ENCODE peak calls at places on chromosomes 4 and X, in five cellular contexts. One of them, this sample, is unnamed.

GRCh38 chr4:174222266-174222872 is 61.1 kb downstream of the FBXO8 start:
- DNase-seq in CD8-positive, alpha-beta T cell: no peak
- DNase-seq in psoas muscle: no peak
- DNase-seq in HCT116: peak; percentile 13
- DNase-seq in neural progenitor cell: peak; percentile 47
- DNase-seq in this sample: peak; percentile 25

GRCh38 chr4:83251074-83251835 is 33.3 kb downstream of the COQ2 start:
- DNase-seq in CD8-positive, alpha-beta T cell: no peak
- DNase-seq in psoas muscle: no peak
- DNase-seq in HCT116: no peak
- DNase-seq in neural progenitor cell: no peak
- DNase-seq in this sample: no peak

GRCh38 chr4:10006604-10007435 is 14.5 kb downstream of the SLC2A9 start:
- DNase-seq in CD8-positive, alpha-beta T cell: no peak
- DNase-seq in psoas muscle: peak; percentile 60
- DNase-seq in HCT116: peak; percentile 77
- DNase-seq in neural progenitor cell: no peak
- DNase-seq in this sample: peak; percentile 99

GRCh38 chr4:78040431-78040830 is 16.7 kb upstream of the FRAS1 start:
- DNase-seq in CD8-positive, alpha-beta T cell: no peak
- DNase-seq in psoas muscle: no peak
- DNase-seq in HCT116: no peak
- DNase-seq in neural progenitor cell: no peak
- DNase-seq in this sample: no peak

GRCh38 chrX:42691196-42691595 is 86.8 kb downstream of the PPP1R2C start:
- DNase-seq in CD8-positive, alpha-beta T cell: no peak
- DNase-seq in psoas muscle: no peak
- DNase-seq in HCT116: no peak
- DNase-seq in neural progenitor cell: no peak
- DNase-seq in this sample: no peak

GRCh38 chr4:82201303-82201702 is 172.5 kb downstream of the HNRNPD start:
- DNase-seq in CD8-positive, alpha-beta T cell: no peak
- DNase-seq in psoas muscle: no peak
- DNase-seq in HCT116: no peak
- DNase-seq in neural progenitor cell: no peak
- DNase-seq in this sample: no peak

GRCh38 chr4:186570193-186570996 is 15.0 kb upstream of the MTNR1A start:
- DNase-seq in CD8-positive, alpha-beta T cell: no peak
- DNase-seq in psoas muscle: no peak
- DNase-seq in HCT116: no peak
- DNase-seq in neural progenitor cell: peak; percentile 38
- DNase-seq in this sample: peak; percentile 60

GRCh38 chr4:120049732-120050494 is 16.7 kb downstream of the MAD2L1 start:
- DNase-seq in CD8-positive, alpha-beta T cell: peak; percentile 46
- DNase-seq in psoas muscle: peak; percentile 72
- DNase-seq in HCT116: peak; percentile 52
- DNase-seq in neural progenitor cell: peak; percentile 76
- DNase-seq in this sample: peak; percentile 82

GRCh38 chrX:72086995-72087394 is 44.7 kb downstream of the RTL5 start:
- DNase-seq in CD8-positive, alpha-beta T cell: no peak
- DNase-seq in psoas muscle: no peak
- DNase-seq in HCT116: no peak
- DNase-seq in neural progenitor cell: no peak
- DNase-seq in this sample: no peak

GRCh38 chr4:182246401-182247205 is 3.4 kb downstream of the TENM3 start:
- DNase-seq in CD8-positive, alpha-beta T cell: no peak
- DNase-seq in psoas muscle: no peak
- DNase-seq in HCT116: no peak
- DNase-seq in neural progenitor cell: no peak
- DNase-seq in this sample: no peak

GRCh38 chr4:40395166-40395900 is 60.2 kb downstream of the CHRNA9 start:
- DNase-seq in CD8-positive, alpha-beta T cell: no peak
- DNase-seq in psoas muscle: no peak
- DNase-seq in HCT116: no peak
- DNase-seq in neural progenitor cell: no peak
- DNase-seq in this sample: no peak

GRCh38 chrX:40773809-40774208 is 38.5 kb upstream of the MED14 start:
- DNase-seq in CD8-positive, alpha-beta T cell: no peak
- DNase-seq in psoas muscle: no peak
- DNase-seq in HCT116: peak; percentile 27
- DNase-seq in neural progenitor cell: no peak
- DNase-seq in this sample: no peak

GRCh38 chr4:183961772-183962171 is 56.7 kb downstream of the STOX2 start:
- DNase-seq in CD8-positive, alpha-beta T cell: no peak
- DNase-seq in psoas muscle: no peak
- DNase-seq in HCT116: no peak
- DNase-seq in neural progenitor cell: peak; percentile 49
- DNase-seq in this sample: no peak

GRCh38 chr4:24244663-24245519 is 339.5 kb downstream of the DHX15 start:
- DNase-seq in CD8-positive, alpha-beta T cell: no peak
- DNase-seq in psoas muscle: peak; percentile 78
- DNase-seq in HCT116: no peak
- DNase-seq in neural progenitor cell: peak; percentile 34
- DNase-seq in this sample: no peak

GRCh38 chr4:104728380-104729122 is 233.9 kb upstream of the CXXC4 start:
- DNase-seq in CD8-positive, alpha-beta T cell: no peak
- DNase-seq in psoas muscle: no peak
- DNase-seq in HCT116: peak; percentile 83
- DNase-seq in neural progenitor cell: no peak
- DNase-seq in this sample: peak; percentile 9

GRCh38 chrX:108036298-108036973 is 8.4 kb upstream of the VSIG1 start:
- DNase-seq in CD8-positive, alpha-beta T cell: no peak
- DNase-seq in psoas muscle: no peak
- DNase-seq in HCT116: no peak
- DNase-seq in neural progenitor cell: no peak
- DNase-seq in this sample: peak; percentile 79

GRCh38 chrX:9272166-9272565 is 192.7 kb upstream of the TBL1X start:
- DNase-seq in CD8-positive, alpha-beta T cell: no peak
- DNase-seq in psoas muscle: no peak
- DNase-seq in HCT116: no peak
- DNase-seq in neural progenitor cell: no peak
- DNase-seq in this sample: no peak

GRCh38 chr4:84394386-84394785 is 104.7 kb downstream of the NKX6-1 start:
- DNase-seq in CD8-positive, alpha-beta T cell: no peak
- DNase-seq in psoas muscle: no peak
- DNase-seq in HCT116: no peak
- DNase-seq in neural progenitor cell: no peak
- DNase-seq in this sample: no peak

GRCh38 chr4:5292091-5292490 is 240.8 kb downstream of the STK32B start:
- DNase-seq in CD8-positive, alpha-beta T cell: no peak
- DNase-seq in psoas muscle: no peak
- DNase-seq in HCT116: no peak
- DNase-seq in neural progenitor cell: no peak
- DNase-seq in this sample: no peak

GRCh38 chr4:24886596-24886995 is 26.2 kb downstream of the CCDC149 start:
- DNase-seq in CD8-positive, alpha-beta T cell: no peak
- DNase-seq in psoas muscle: no peak
- DNase-seq in HCT116: no peak
- DNase-seq in neural progenitor cell: no peak
- DNase-seq in this sample: peak; percentile 14

GRCh38 chrX:15143825-15144121 is 126.1 kb downstream of the ASB9 start:
- DNase-seq in CD8-positive, alpha-beta T cell: no peak
- DNase-seq in psoas muscle: no peak
- DNase-seq in HCT116: no peak
- DNase-seq in neural progenitor cell: no peak
- DNase-seq in this sample: no peak

GRCh38 chr4:39825090-39825489 is 127.2 kb downstream of the UBE2K start:
- DNase-seq in CD8-positive, alpha-beta T cell: no peak
- DNase-seq in psoas muscle: no peak
- DNase-seq in HCT116: no peak
- DNase-seq in neural progenitor cell: no peak
- DNase-seq in this sample: no peak

GRCh38 chr4:188411805-188412204 is 272.6 kb downstream of the TRIML1 start:
- DNase-seq in CD8-positive, alpha-beta T cell: no peak
- DNase-seq in psoas muscle: no peak
- DNase-seq in HCT116: no peak
- DNase-seq in neural progenitor cell: no peak
- DNase-seq in this sample: no peak

GRCh38 chr4:6404611-6405416 is 67.6 kb downstream of the PPP2R2C start:
- DNase-seq in CD8-positive, alpha-beta T cell: no peak
- DNase-seq in psoas muscle: no peak
- DNase-seq in HCT116: no peak
- DNase-seq in neural progenitor cell: peak; percentile 73
- DNase-seq in this sample: no peak

GRCh38 chr4:4422856-4423485 is 36.1 kb downstream of the NSG1 start:
- DNase-seq in CD8-positive, alpha-beta T cell: no peak
- DNase-seq in psoas muscle: no peak
- DNase-seq in HCT116: no peak
- DNase-seq in neural progenitor cell: no peak
- DNase-seq in this sample: no peak

DNA sequence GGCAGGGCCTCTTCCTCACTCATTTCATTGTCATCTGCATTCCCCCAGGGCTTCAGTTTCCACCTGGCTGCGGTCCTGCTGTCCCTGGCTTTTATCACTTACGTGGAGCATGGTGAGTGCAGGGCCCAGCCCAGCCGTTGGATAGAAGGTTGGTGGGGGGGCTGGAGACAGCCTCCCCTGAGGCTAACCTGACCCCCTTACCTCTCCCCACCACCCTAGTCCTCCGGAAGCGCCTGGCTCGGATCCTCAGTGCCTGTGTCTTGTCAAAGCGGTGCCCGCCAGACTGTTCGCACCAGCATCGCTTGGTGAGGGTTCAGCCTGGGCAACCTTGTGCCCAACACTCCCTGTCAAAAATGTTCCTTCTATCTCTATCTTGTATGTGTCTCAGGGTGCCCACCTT is 5.8 kb upstream of the EBP start:
- DNase-seq in CD8-positive, alpha-beta T cell: no peak
- DNase-seq in psoas muscle: no peak
- DNase-seq in HCT116: no peak
- DNase-seq in neural progenitor cell: no peak
- DNase-seq in this sample: no peak
- H3K4me3 ChIP-seq in CD8-positive, alpha-beta T cell: no peak overlapping the region
- H3K4me3 ChIP-seq in psoas muscle: no peak overlapping the region
- H3K4me3 ChIP-seq in HCT116: no peak overlapping the region
- H3K4me3 ChIP-seq in neural progenitor cell: no peak overlapping the region
- H3K4me3 ChIP-seq in this sample: no peak overlapping the region

GRCh38 chrX:47366051-47366722 is 4.2 kb upstream of the ZNF157 start:
- DNase-seq in CD8-positive, alpha-beta T cell: peak; percentile 47
- DNase-seq in psoas muscle: peak; percentile 75
- DNase-seq in HCT116: no peak
- DNase-seq in neural progenitor cell: peak; percentile 79
- DNase-seq in this sample: peak; percentile 42
- H3K27ac ChIP-seq in CD8-positive, alpha-beta T cell: peak overlapping the region; percentile 50
- H3K27ac ChIP-seq in psoas muscle: no peak overlapping the region
- H3K27ac ChIP-seq in HCT116: no peak overlapping the region
- H3K27ac ChIP-seq in neural progenitor cell: peak overlapping the region; percentile 51
- H3K27ac ChIP-seq in this sample: no peak overlapping the region

GRCh38 chr4:54784188-54784671 is 126.5 kb downstream of the KIT start:
- DNase-seq in CD8-positive, alpha-beta T cell: no peak
- DNase-seq in psoas muscle: peak; percentile 85
- DNase-seq in HCT116: no peak
- DNase-seq in neural progenitor cell: no peak
- DNase-seq in this sample: peak; percentile 8
- H3K4me3 ChIP-seq in CD8-positive, alpha-beta T cell: no peak overlapping the region
- H3K4me3 ChIP-seq in psoas muscle: no peak overlapping the region
- H3K4me3 ChIP-seq in HCT116: no peak overlapping the region
- H3K4me3 ChIP-seq in neural progenitor cell: no peak overlapping the region
- H3K4me3 ChIP-seq in this sample: no peak overlapping the region

GRCh38 chr4:113293043-113293560 is 243.6 kb downstream of the ANK2 start:
- DNase-seq in CD8-positive, alpha-beta T cell: no peak
- DNase-seq in psoas muscle: no peak
- DNase-seq in HCT116: no peak
- DNase-seq in neural progenitor cell: peak; percentile 34
- DNase-seq in this sample: no peak

GRCh38 chr4:113290666-113291065 is 241.2 kb downstream of the ANK2 start:
- DNase-seq in CD8-positive, alpha-beta T cell: no peak
- DNase-seq in psoas muscle: no peak
- DNase-seq in HCT116: no peak
- DNase-seq in neural progenitor cell: no peak
- DNase-seq in this sample: no peak

GRCh38 chr4:113292371-113293042 is 243.1 kb downstream of the ANK2 start:
- DNase-seq in CD8-positive, alpha-beta T cell: no peak
- DNase-seq in psoas muscle: peak; percentile 54
- DNase-seq in HCT116: no peak
- DNase-seq in neural progenitor cell: peak; percentile 92
- DNase-seq in this sample: peak; percentile 5

GRCh38 chr4:113294910-113295309 is 245.5 kb downstream of the ANK2 start:
- DNase-seq in CD8-positive, alpha-beta T cell: no peak
- DNase-seq in psoas muscle: no peak
- DNase-seq in HCT116: no peak
- DNase-seq in neural progenitor cell: no peak
- DNase-seq in this sample: no peak

GRCh38 chr4:113293673-113294072 is 244.2 kb downstream of the ANK2 start:
- DNase-seq in CD8-positive, alpha-beta T cell: no peak
- DNase-seq in psoas muscle: no peak
- DNase-seq in HCT116: no peak
- DNase-seq in neural progenitor cell: peak; percentile 25
- DNase-seq in this sample: no peak
- H3K27ac ChIP-seq in CD8-positive, alpha-beta T cell: no peak overlapping the region
- H3K27ac ChIP-seq in psoas muscle: no peak overlapping the region
- H3K27ac ChIP-seq in HCT116: no peak overlapping the region
- H3K27ac ChIP-seq in neural progenitor cell: peak overlapping the region; percentile 97
- H3K27ac ChIP-seq in this sample: peak overlapping the region; percentile 85

DNA sequence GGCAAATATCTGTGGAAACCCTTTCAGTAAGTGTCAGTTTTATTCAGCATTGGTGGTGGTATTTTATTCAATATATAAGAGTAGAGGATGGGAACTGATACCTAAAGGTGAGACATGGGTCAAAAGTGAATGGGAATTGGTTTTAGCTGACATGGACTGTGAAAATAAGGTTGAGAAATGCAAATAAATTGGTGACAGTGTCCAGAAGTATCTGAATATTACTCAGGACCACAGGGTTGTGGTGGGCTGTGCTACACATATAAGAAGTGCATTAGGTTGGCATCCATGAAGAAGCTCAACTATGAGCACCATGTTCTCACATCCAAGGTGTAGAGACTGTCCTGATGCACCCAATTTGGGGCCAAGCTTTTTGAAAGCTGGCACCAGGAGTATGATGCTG is 45.0 kb downstream of the ETDC start:
- DNase-seq in CD8-positive, alpha-beta T cell: no peak
- DNase-seq in psoas muscle: no peak
- DNase-seq in HCT116: no peak
- DNase-seq in neural progenitor cell: no peak
- DNase-seq in this sample: no peak
- H3K4me3 ChIP-seq in CD8-positive, alpha-beta T cell: no peak overlapping the region
- H3K4me3 ChIP-seq in psoas muscle: no peak overlapping the region
- H3K4me3 ChIP-seq in HCT116: no peak overlapping the region
- H3K4me3 ChIP-seq in neural progenitor cell: no peak overlapping the region
- H3K4me3 ChIP-seq in this sample: no peak overlapping the region